ENCODE peak calls at places on chromosome 17, in five cellular contexts. A, Z, R, V and J are unnamed samples.

GRCh38 chr17:11990363-11990983 is 6.8 kb downstream of the ZNF18 start:
- DNase-seq in A (no peak), Z (no peak), R (no peak), V (no peak), J (no peak)

GRCh38 chr17:16881239-16881924 is 90.5 kb downstream of the TNFRSF13B start:
- DNase-seq in A (no peak), Z (no peak), R (no peak), V (no peak), J (no peak)

GRCh38 chr17:16040710-16041251 is 41.2 kb downstream of the TTC19 start:
- DNase-seq in A (no peak), Z (peak; percentile 87), R (peak; percentile 21), V (no peak), J (no peak)

GRCh38 chr17:13601776-13602551 is at the start of gene HS3ST3A1:
- DNase-seq in A (no peak), Z (peak; percentile 97), R (peak; percentile 65), V (peak; percentile 83), J (no peak)

GRCh38 chr17:44995602-44996001 is 27.5 kb upstream of the C1QL1 start:
- DNase-seq in A (no peak), Z (peak; percentile 66), R (no peak), V (peak; percentile 71), J (no peak)

GRCh38 chr17:39794249-39794970 is 56.7 kb downstream of the GRB7 start:
- DNase-seq in A (no peak), Z (no peak), R (no peak), V (no peak), J (no peak)

GRCh38 chr17:79987187-79987889 is 48.3 kb downstream of the TBC1D16 start:
- DNase-seq in A (no peak), Z (peak; percentile 61), R (no peak), V (peak; percentile 12), J (no peak)

GRCh38 chr17:8555062-8555461 is 75.5 kb downstream of the MYH10 start:
- DNase-seq in A (no peak), Z (no peak), R (no peak), V (no peak), J (no peak)

GRCh38 chr17:46764335-46764708 is 54.2 kb downstream of the WNT3 start:
- DNase-seq in A (no peak), Z (no peak), R (no peak), V (no peak), J (no peak)
- H3K27ac ChIP-seq in A (no peak overlapping the region), Z (peak overlapping the region; percentile 10), R (peak overlapping the region; percentile 39), V (no peak overlapping the region), J (no peak overlapping the region)

DNA sequence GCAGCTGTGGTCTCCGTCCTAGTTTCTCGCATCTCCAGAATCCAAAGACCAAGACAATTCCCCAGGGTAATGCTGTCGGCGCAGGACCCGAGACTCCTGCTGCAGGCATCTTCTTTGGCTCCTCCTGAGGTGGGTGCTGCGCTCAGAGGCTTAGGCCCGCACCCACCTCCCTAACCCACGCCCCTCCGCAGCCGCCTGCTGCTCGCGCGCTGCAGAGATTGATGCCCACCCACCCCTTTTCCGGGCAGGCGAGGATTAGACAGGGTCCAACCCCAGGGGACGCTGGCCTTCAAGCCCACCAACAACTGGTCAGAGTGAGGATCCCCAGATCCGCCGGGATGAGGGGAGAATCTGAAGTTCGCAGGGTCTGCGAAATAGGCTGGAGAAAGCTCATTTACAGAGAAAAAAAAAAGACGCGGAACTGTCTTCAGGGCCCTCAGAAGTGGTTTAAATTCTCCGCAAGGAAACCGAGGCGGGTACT is 27.9 kb downstream of the SLFN11 start:
- DNase-seq in A (no peak), Z (no peak), R (no peak), V (peak; percentile 52), J (no peak)
- H3K27ac ChIP-seq in A (peak overlapping the region; percentile 30), Z (no peak overlapping the region), R (no peak overlapping the region), V (peak overlapping the region; percentile 51), J (no peak overlapping the region)

GRCh38 chr17:76544916-76545365 is 5.1 kb downstream of the PRCD start:
- DNase-seq in A (no peak), Z (peak; percentile 53), R (no peak), V (no peak), J (no peak)

GRCh38 chr17:76545918-76546555 is 6.2 kb downstream of the PRCD start:
- DNase-seq in A (no peak), Z (peak; percentile 44), R (no peak), V (no peak), J (no peak)

GRCh38 chr17:76547642-76548202 is 7.9 kb downstream of the PRCD start:
- DNase-seq in A (no peak), Z (peak; percentile 17), R (no peak), V (no peak), J (no peak)

GRCh38 chr17:76547183-76547641 is 7.4 kb downstream of the PRCD start:
- DNase-seq in A (peak; percentile 57), Z (peak; percentile 85), R (no peak), V (peak; percentile 79), J (no peak)

GRCh38 chr17:76546556-76547182 is 6.8 kb downstream of the PRCD start:
- DNase-seq in A (no peak), Z (peak; percentile 96), R (peak; percentile 88), V (peak; percentile 58), J (peak; percentile 78)
- H3K27ac ChIP-seq in A (no peak overlapping the region), Z (peak overlapping the region; percentile 91), R (peak overlapping the region; percentile 87), V (peak overlapping the region; percentile 2), J (peak overlapping the region; percentile 90)

DNA sequence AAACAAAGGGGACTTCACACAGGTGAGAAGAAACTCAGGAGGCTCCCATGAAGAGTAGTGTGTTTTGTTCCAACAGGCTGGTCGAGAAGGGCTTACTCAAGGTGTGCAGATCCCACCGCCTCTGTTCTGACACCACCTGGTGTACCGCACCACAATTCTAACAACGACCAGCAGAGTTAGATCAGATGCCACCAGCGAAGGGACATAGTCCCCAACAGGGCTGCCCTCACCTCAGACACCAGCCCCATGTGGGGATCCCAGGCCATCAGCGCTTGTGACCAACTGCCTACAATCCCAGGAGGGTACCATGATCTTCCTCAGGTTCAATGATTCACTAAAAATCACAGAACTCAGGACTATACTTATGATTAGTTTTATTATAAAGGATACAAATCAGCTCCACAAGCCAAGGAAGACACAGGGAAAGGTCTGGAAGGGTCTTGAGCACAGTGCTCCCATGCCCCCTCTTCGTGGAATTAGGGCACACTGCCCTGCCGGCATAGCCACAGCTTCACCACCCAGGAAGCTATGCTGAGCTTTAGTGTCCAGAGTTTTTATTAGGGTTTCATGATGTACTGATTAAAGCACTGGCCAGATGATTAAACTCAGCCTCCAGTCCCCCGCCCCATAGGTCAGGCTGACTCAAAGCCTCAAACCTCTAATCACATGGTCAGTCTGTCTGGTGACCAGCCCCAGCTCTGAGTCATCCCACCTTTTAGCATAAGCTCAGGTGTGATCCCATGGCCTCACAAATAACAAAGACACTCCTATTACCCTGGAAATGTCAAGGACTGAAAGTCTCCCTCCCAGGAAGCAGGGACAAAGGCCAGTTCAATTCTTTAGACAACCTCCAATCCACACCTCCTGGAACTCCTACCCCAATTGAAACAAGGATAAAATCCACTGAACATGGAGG is 26.0 kb downstream of the TRIM25 start:
- DNase-seq in A (no peak), Z (no peak), R (no peak), V (no peak), J (peak; percentile 55)
- H3K27ac ChIP-seq in A (no peak overlapping the region), Z (no peak overlapping the region), R (no peak overlapping the region), V (no peak overlapping the region), J (peak overlapping the region; percentile 70)

GRCh38 chr17:50283246-50283645 is 9.0 kb downstream of the TMEM92 start:
- DNase-seq in A (no peak), Z (peak; percentile 46), R (no peak), V (no peak), J (no peak)

GRCh38 chr17:50283714-50284432 is 9.6 kb downstream of the TMEM92 start:
- DNase-seq in A (no peak), Z (peak; percentile 50), R (no peak), V (no peak), J (no peak)

GRCh38 chr17:50280801-50281441 is 6.7 kb downstream of the TMEM92 start:
- DNase-seq in A (no peak), Z (peak; percentile 50), R (no peak), V (no peak), J (no peak)

GRCh38 chr17:50280068-50280467 is 5.8 kb downstream of the TMEM92 start:
- DNase-seq in A (peak; percentile 62), Z (peak; percentile 38), R (no peak), V (no peak), J (no peak)

GRCh38 chr17:50281739-50282401 is 7.6 kb downstream of the TMEM92 start:
- DNase-seq in A (no peak), Z (no peak), R (no peak), V (no peak), J (no peak)
- H3K27ac ChIP-seq in A (no peak overlapping the region), Z (no peak overlapping the region), R (no peak overlapping the region), V (no peak overlapping the region), J (no peak overlapping the region)

DNA sequence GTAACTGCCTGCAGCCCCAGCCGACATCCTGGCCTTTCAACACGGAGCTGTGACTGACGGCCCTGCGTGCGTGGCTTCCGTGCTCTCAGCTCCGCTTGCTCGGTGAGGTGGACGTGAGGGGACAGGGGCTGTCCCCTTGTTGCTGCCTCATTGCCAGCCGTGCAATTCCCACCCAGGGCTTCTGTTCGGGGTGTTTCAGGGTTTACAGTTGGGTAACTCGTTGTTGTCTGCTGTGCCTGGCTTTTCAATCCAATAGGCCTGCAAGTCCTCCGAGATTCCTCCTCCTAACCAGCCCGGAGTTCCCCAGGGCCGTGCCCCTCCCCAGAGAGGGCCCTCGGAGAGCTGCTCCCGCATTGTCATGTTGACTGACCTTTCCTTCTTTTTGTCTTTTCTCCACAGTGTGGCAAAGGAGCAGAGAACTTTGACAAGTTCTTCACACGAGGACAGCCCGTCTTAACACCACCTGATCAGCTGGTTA is 31.4 kb upstream of the CACNG5 start:
- DNase-seq in A (no peak), Z (no peak), R (no peak), V (no peak), J (no peak)
- H3K27ac ChIP-seq in A (no peak overlapping the region), Z (no peak overlapping the region), R (no peak overlapping the region), V (no peak overlapping the region), J (no peak overlapping the region)

DNA sequence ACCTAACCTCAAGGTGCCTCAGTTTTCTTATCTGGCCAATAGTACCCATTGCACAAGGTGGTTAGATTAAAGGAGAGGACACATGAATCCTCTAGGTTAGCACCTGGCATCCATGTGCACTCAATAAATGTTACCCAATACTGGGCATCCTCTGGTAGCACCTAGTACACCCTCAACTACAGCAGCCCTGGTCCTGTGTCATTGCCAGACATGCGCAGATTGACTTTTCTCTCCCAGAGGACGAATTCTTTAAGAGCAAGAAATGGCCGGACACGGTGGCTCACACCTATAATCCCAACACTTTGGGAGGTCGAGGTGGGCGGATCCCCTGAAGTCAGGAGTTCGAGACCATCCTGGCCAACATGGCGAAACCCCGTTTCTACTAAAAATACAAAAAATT is 7.3 kb downstream of the DUSP3 start:
- DNase-seq in A (no peak), Z (no peak), R (no peak), V (no peak), J (no peak)
- H3K27ac ChIP-seq in A (no peak overlapping the region), Z (no peak overlapping the region), R (no peak overlapping the region), V (no peak overlapping the region), J (no peak overlapping the region)